ENCODE peak calls at places on chromosomes 13 and 19, in ten cellular contexts. L, U, E, T, X, Q, Z, Y, C and V are unnamed samples.

GRCh38 chr19:32651729-32652140 is 23.2 kb downstream of the ANKRD27 start:
- DNase-seq in L (no peak), U (no peak), E (no peak), T (no peak), X (no peak), Q (no peak), Z (no peak), Y (no peak), C (no peak), V (no peak)

GRCh38 chr13:109840201-109840892 is 54.0 kb upstream of the IRS2 start:
- DNase-seq in L (no peak), U (no peak), E (no peak), T (no peak), X (no peak), Q (no peak), Z (no peak), Y (no peak), C (no peak), V (no peak)

GRCh38 chr19:7358102-7358597 is 9.4 kb downstream of the ARHGEF18 start:
- DNase-seq in L (no peak), U (no peak), E (no peak), T (no peak), X (no peak), Q (no peak), Z (no peak), Y (no peak), C (no peak), V (no peak)

GRCh38 chr13:29507356-29507755 is 88.1 kb downstream of the SLC7A1 start:
- DNase-seq in L (no peak), U (no peak), E (no peak), T (no peak), X (peak), Q (no peak), Z (no peak), Y (no peak), C (no peak), V (no peak)

GRCh38 chr13:112855859-112856258 is 113.2 kb upstream of the MCF2L start:
- DNase-seq in L (no peak), U (no peak), E (no peak), T (no peak), X (no peak), Q (no peak), Z (no peak), Y (no peak), C (no peak), V (no peak)

GRCh38 chr19:54114340-54114826 is 1.1 kb downstream of the TFPT start:
- DNase-seq in L (no peak), U (peak), E (peak), T (peak), X (no peak), Q (peak), Z (peak), Y (peak), C (peak), V (peak)

GRCh38 chr13:114112826-114113322 is 19.5 kb downstream of the RASA3 start:
- DNase-seq in L (no peak), U (no peak), E (no peak), T (no peak), X (no peak), Q (no peak), Z (no peak), Y (no peak), C (no peak), V (no peak)

GRCh38 chr19:41699968-41700323 is 8.5 kb upstream of the CEACAM5 start:
- DNase-seq in L (no peak), U (no peak), E (peak), T (no peak), X (no peak), Q (no peak), Z (no peak), Y (no peak), C (no peak), V (no peak)

GRCh38 chr19:33905937-33906577 is 109.4 kb downstream of the KCTD15 start:
- DNase-seq in L (no peak), U (peak), E (peak), T (no peak), X (peak), Q (no peak), Z (no peak), Y (peak), C (no peak), V (peak)

GRCh38 chr13:99693351-99693750 is 192.1 kb downstream of the TM9SF2 start:
- DNase-seq in L (no peak), U (no peak), E (no peak), T (no peak), X (no peak), Q (no peak), Z (no peak), Y (no peak), C (no peak), V (no peak)

GRCh38 chr19:5038631-5039271 is 69.8 kb downstream of the KDM4B start:
- DNase-seq in L (no peak), U (no peak), E (no peak), T (no peak), X (no peak), Q (no peak), Z (no peak), Y (no peak), C (no peak), V (peak)

GRCh38 chr13:51125495-51126226 is 14.6 kb upstream of the C13orf42 start:
- DNase-seq in L (peak), U (peak), E (no peak), T (peak), X (peak), Q (peak), Z (no peak), Y (peak), C (no peak), V (peak)

GRCh38 chr19:10292206-10292788 is 2.5 kb downstream of the ICAM5 start:
- DNase-seq in L (peak), U (peak), E (peak), T (no peak), X (peak), Q (peak), Z (peak), Y (peak), C (peak), V (peak)

GRCh38 chr19:1526979-1527649 is 3.2 kb downstream of the PLK5 start:
- DNase-seq in L (no peak), U (no peak), E (no peak), T (no peak), X (no peak), Q (no peak), Z (no peak), Y (no peak), C (no peak), V (no peak)

GRCh38 chr19:54518844-54519243 is 16.2 kb downstream of the LAIR2 start:
- DNase-seq in L (no peak), U (peak), E (no peak), T (no peak), X (no peak), Q (no peak), Z (no peak), Y (peak), C (no peak), V (peak)

GRCh38 chr19:58571575-58571947 is 1.6 kb downstream of the MZF1 start:
- DNase-seq in L (no peak), U (no peak), E (no peak), T (no peak), X (no peak), Q (no peak), Z (no peak), Y (no peak), C (no peak), V (no peak)

GRCh38 chr19:55115446-55116065 is 1.9 kb downstream of the PPP1R12C start:
- DNase-seq in L (no peak), U (no peak), E (no peak), T (no peak), X (no peak), Q (no peak), Z (no peak), Y (no peak), C (no peak), V (no peak)

GRCh38 chr13:27005556-27005955 is 166.1 kb downstream of the USP12 start:
- DNase-seq in L (no peak), U (no peak), E (no peak), T (no peak), X (no peak), Q (no peak), Z (no peak), Y (no peak), C (no peak), V (no peak)

GRCh38 chr13:32019612-32020233 is 11.9 kb upstream of the FRY start:
- DNase-seq in L (no peak), U (peak), E (peak), T (no peak), X (peak), Q (no peak), Z (peak), Y (peak), C (no peak), V (peak)

GRCh38 chr19:18292460-18292809 is 11.0 kb upstream of the JUND start:
- DNase-seq in L (no peak), U (no peak), E (peak), T (no peak), X (peak), Q (no peak), Z (peak), Y (no peak), C (no peak), V (no peak)

GRCh38 chr19:38663957-38664502 is 16.6 kb downstream of the ACTN4 start:
- DNase-seq in L (no peak), U (no peak), E (no peak), T (no peak), X (peak), Q (no peak), Z (no peak), Y (no peak), C (no peak), V (no peak)